ENCODE peak calls at places on chromosomes 5 and 9, in four cellular contexts. M is GM23248, K is neural progenitor cell, S is MM.1S. V is an unnamed sample.

GRCh38 chr9:4077499-4078102 is 222.3 kb downstream of the GLIS3 start:
- DNase-seq in S (peak; percentile 56), K (peak; percentile 72), M (peak; percentile 88), V (peak; percentile 19)

GRCh38 chr5:59317023-59317771 is 576.3 kb downstream of the PDE4D start:
- DNase-seq in S (no peak), K (peak; percentile 40), M (peak; percentile 10), V (no peak)

GRCh38 chr5:158026248-158027031 is 167.5 kb upstream of the CLINT1 start:
- DNase-seq in S (no peak), K (no peak), M (peak; percentile 92), V (no peak)

GRCh38 chr5:65426656-65427055 is 55.1 kb downstream of the ADAMTS6 start:
- DNase-seq in S (no peak), M (no peak), K (no peak), V (no peak)

GRCh38 chr5:141121985-141122384 is 367 bp downstream of the PCDHB4 start:
- DNase-seq in S (no peak), M (peak; percentile 27), K (no peak), V (no peak)

GRCh38 chr5:31656806-31657205 is 17.9 kb downstream of the PDZD2 start:
- DNase-seq in S (no peak), K (peak; percentile 48), M (no peak), V (no peak)

GRCh38 chr5:148374693-148375360 is 8.9 kb upstream of the FBXO38 start:
- DNase-seq in M (peak; percentile 74), S (peak; percentile 71), K (peak; percentile 76), V (peak; percentile 41)

GRCh38 chr5:34563951-34564705 is 92.0 kb upstream of the RAI14 start:
- DNase-seq in K (peak; percentile 35), S (no peak), M (peak; percentile 53), V (no peak)

GRCh38 chr9:108682191-108682590 is 173.6 kb downstream of the ACTL7B start:
- DNase-seq in K (no peak), M (no peak), S (no peak), V (no peak)

GRCh38 chr9:17878810-17879370 is 300.0 kb downstream of the SH3GL2 start:
- DNase-seq in K (no peak), S (no peak), M (no peak), V (no peak)

GRCh38 chr5:14101922-14102321 is 41.2 kb upstream of the TRIO start:
- DNase-seq in K (peak; percentile 76), S (no peak), M (peak; percentile 55), V (no peak)

GRCh38 chr5:157816682-157817268 is 42.2 kb downstream of the CLINT1 start:
- DNase-seq in K (no peak), S (peak; percentile 26), M (peak; percentile 39), V (peak; percentile 54)

GRCh38 chr9:87894998-87895625 is 12.4 kb downstream of the SPATA31E1 start:
- DNase-seq in K (no peak), S (no peak), M (no peak), V (no peak)

GRCh38 chr5:158268286-158268685 is 409.3 kb upstream of the CLINT1 start:
- DNase-seq in K (no peak), M (no peak), S (no peak), V (no peak)

GRCh38 chr5:17185776-17186175 is 31.7 kb upstream of the BASP1 start:
- DNase-seq in M (peak; percentile 96), K (no peak), S (no peak), V (no peak)

GRCh38 chr5:180378412-180379344 is 25.5 kb upstream of the GFPT2 start:
- DNase-seq in S (no peak), M (no peak), K (no peak), V (no peak)

GRCh38 chr5:140988036-140988997 is 22.0 kb downstream of the PCDHAC2 start:
- DNase-seq in K (no peak), M (no peak), S (no peak), V (no peak)

GRCh38 chr5:122183098-122183794 is 53.9 kb downstream of the ZNF474 start:
- DNase-seq in S (no peak), K (no peak), M (peak; percentile 92), V (no peak)

GRCh38 chr5:175464414-175465233 is 13.7 kb upstream of the SFXN1 start:
- DNase-seq in S (peak; percentile 76), K (peak; percentile 68), M (peak; percentile 59), V (peak; percentile 63)

GRCh38 chr9:127862075-127863011 is 7.9 kb upstream of the ENG start:
- DNase-seq in K (no peak), S (no peak), M (no peak), V (peak; percentile 74)

DNA sequence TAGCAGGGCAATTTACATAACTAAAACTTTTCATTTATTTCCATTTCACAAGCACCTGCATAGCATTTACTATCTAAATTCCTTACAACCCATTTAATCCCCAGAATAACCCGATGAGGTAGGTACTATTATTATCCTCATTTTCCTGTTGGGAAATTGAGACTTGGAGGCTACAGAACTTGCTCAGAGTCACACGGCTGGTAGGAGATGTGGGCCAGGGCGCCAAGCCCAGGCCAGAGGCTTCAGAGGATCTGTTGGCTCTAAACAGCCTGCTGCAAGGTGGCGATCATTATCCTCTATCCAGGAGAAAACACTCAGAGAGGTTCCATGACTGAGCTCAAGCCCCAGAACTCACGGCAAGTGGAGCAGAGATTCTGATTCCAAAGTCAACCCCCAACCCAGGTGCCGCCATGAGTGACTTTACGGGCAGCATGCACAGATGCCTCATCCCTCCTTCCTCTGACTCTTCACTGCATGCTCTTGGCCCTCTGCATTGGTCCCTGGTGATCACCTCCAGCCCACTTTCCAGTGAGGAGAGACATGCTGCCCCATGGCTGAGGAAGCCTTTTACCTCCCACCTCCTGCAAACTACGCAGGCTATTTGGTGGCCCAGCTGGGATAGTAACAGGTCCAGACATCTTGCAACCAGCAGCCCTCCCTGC is 168.4 kb upstream of the FSTL4 start:
- DNase-seq in M (no peak), K (no peak), S (no peak), V (no peak)
- TF ChIP-seq EZH2phosphoT487 in M (no peak), K (no peak), S (no peak), V (no peak)

DNA sequence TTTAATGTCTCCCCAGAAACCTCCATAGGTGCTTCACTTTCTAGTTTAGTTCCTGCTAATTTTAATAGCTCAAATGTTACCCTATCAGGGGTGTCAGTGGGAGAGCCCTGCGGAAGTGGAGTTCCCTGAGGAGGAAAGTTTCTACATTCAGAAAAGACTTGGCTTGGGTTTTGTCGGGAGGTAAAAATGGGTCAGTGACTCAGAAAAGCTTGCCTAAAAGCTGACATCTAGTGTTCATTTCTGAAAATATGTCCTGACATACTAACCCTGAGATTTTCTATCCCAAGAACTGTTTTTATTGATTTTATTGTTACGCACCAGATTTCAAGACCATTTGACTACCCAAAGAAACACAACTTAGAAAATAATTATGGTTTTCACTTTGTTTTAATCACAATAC is 40.9 kb upstream of the GLDC start:
- DNase-seq in K (no peak), M (peak; percentile 70), S (no peak), V (peak; percentile 41)
- TF ChIP-seq EZH2phosphoT487 in K (no peak), M (no peak), S (no peak), V (no peak)

GRCh38 chr9:113734826-113735225 is 141.3 kb upstream of the ZNF618 start:
- DNase-seq in M (no peak), K (no peak), S (no peak), V (no peak)

GRCh38 chr9:113738898-113739604 is 137.1 kb upstream of the ZNF618 start:
- DNase-seq in S (no peak), K (peak; percentile 34), M (peak; percentile 15), V (peak; percentile 27)

GRCh38 chr9:113742471-113742870 is 133.6 kb upstream of the ZNF618 start:
- DNase-seq in S (no peak), M (no peak), K (peak; percentile 24), V (no peak)

GRCh38 chr9:113738506-113738897 is 137.6 kb upstream of the ZNF618 start:
- DNase-seq in S (no peak), K (peak; percentile 14), M (peak; percentile 12), V (no peak)

GRCh38 chr9:113737414-113738271 is 138.5 kb upstream of the ZNF618 start:
- DNase-seq in M (peak; percentile 62), K (peak; percentile 83), S (peak; percentile 62), V (peak; percentile 51)
- TF ChIP-seq EZH2phosphoT487 in M (no peak), K (no peak), S (no peak), V (no peak)

DNA sequence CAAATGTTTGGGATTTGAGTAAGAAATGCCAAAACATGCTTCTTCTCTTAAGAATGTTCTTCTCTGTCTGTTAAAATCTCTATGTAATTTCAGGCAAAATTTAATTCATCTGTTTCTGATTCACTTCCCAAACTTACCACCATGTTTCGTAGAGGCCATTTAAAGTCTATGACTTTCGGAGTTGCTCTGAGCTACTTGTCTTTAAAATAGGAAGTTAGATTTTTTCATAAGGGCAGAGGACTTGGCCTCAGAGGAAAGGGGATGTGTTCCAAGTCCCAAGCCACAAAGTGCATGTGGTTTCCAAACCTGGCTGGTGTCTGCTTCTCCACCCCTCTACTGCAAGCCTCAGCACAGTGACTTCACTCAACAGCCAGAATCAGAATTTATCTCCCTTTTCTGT is 111.3 kb upstream of the ADRA1B start:
- DNase-seq in K (no peak), M (peak; percentile 41), S (no peak), V (no peak)
- TF ChIP-seq EZH2phosphoT487 in K (no peak), M (no peak), S (no peak), V (no peak)

DNA sequence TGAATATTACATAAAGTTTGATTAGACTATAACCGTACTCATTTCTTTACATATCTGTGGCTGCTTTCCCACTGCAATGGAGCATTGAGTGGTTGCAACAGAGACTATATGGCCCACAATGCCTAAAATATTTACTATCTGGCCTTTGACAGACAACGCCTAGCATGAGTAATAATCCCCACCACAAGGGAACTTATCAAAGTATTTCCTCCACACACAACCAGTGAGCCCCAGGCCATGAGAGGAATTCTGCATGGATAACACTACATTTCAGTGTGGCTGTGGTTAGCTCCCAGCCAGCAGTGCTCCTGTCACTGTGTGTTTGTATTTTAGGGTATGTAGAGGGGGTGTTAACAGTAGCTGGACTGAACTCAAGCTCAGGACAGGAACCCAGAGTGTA is 54.8 kb downstream of the FAM81B start:
- DNase-seq in K (no peak), S (no peak), M (peak; percentile 33), V (no peak)
- TF ChIP-seq EZH2phosphoT487 in K (no peak), S (no peak), M (no peak), V (no peak)

GRCh38 chr9:74218374-74219063 is 278.6 kb upstream of the RORB start:
- DNase-seq in M (no peak), S (no peak), K (no peak), V (no peak)

DNA sequence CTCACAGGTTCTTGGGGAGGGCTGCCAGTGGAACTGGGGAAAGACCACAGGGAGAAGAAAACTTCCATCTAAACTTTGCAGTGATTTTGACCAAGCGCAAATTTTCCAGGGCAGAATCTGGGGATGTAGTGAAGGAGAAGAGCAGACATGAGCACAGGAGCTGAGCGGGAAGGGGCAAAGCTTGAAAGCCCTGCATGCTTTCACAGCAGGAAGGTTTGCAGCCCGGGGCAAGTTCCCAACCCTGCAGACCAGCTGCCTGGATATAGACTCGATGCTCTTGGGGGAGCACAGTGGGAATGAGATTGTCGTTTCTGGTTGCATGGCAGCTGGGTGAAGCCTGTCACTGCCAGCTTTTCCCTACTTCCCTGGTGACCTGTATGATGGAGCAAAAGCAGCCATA is 276.8 kb upstream of the RORB start:
- DNase-seq in K (no peak), S (no peak), M (no peak), V (no peak)
- TF ChIP-seq EZH2phosphoT487 in K (no peak), S (no peak), M (no peak), V (no peak)